ENCODE peak calls at places on chromosome 16, in seven cellular contexts. Y is CD8-positive, alpha-beta T cell; J is psoas muscle; X is upper lobe of right lung; C is mesendoderm; T is suprapubic skin; Q is mammary epithelial cell. K is an unnamed sample.
A peak's percentile ranks its signal among the peaks of the same experiment; 100 is the strongest.

GRCh38 chr16:77916111-77916510 is 106.2 kb upstream of the CLEC3A start:
- DNase-seq in Y (no peak), J (no peak), X (no peak), C (no peak), T (no peak), Q (no peak), K (no peak)

GRCh38 chr16:84611041-84611440 is 6.8 kb downstream of the COTL1 start:
- DNase-seq in Y (no peak), J (no peak), X (no peak), C (no peak), T (no peak), Q (no peak), K (no peak)

GRCh38 chr16:12582696-12583095 is 221.0 kb downstream of the CPPED1 start:
- DNase-seq in Y (no peak), J (no peak), X (no peak), C (no peak), T (peak; percentile 64), Q (no peak), K (peak; percentile 2)

GRCh38 chr16:56743840-56744239 is 13.9 kb downstream of the NUP93 start:
- DNase-seq in Y (no peak), J (peak; percentile 48), X (no peak), C (peak; percentile 73), T (no peak), Q (peak; percentile 77), K (peak; percentile 34)

GRCh38 chr16:86509759-86510464 is 415 bp upstream of the FOXF1 start:
- DNase-seq in Y (no peak), J (peak; percentile 53), X (no peak), C (peak; percentile 85), T (no peak), Q (peak; percentile 23), K (peak; percentile 65)

GRCh38 chr16:86520317-86521210 is 10.2 kb downstream of the FOXF1 start:
- DNase-seq in Y (no peak), J (no peak), X (no peak), C (no peak), T (no peak), Q (no peak), K (no peak)

GRCh38 chr16:16096161-16096857 is 127.0 kb downstream of the ABCC6 start:
- DNase-seq in Y (no peak), J (peak; percentile 27), X (no peak), C (peak; percentile 25), T (no peak), Q (no peak), K (peak; percentile 84)

GRCh38 chr16:76197925-76198324 is 79.3 kb upstream of the CNTNAP4 start:
- DNase-seq in Y (no peak), J (no peak), X (no peak), C (peak; percentile 37), T (no peak), Q (no peak), K (no peak)

GRCh38 chr16:35559911-35560636 is 2100.7 kb downstream of the TP53TG3F start:
- DNase-seq in Y (no peak), J (no peak), X (no peak), C (no peak), T (no peak), Q (no peak), K (no peak)

GRCh38 chr16:77944631-77945030 is 77.7 kb upstream of the CLEC3A start:
- DNase-seq in Y (no peak), J (no peak), X (no peak), C (no peak), T (no peak), Q (no peak), K (no peak)

GRCh38 chr16:30136971-30137601 is 14.1 kb upstream of the MAPK3 start:
- DNase-seq in Y (no peak), J (no peak), X (no peak), C (no peak), T (no peak), Q (no peak), K (no peak)

GRCh38 chr16:27254262-27254811 is 14.2 kb downstream of the NSMCE1 start:
- DNase-seq in Y (no peak), J (no peak), X (no peak), C (no peak), T (no peak), Q (peak; percentile 34), K (no peak)

GRCh38 chr16:66603537-66604375 is 748 bp upstream of the CMTM3 start:
- DNase-seq in Y (peak; percentile 75), J (peak; percentile 63), X (peak; percentile 80), C (peak; percentile 87), T (no peak), Q (peak; percentile 42), K (peak; percentile 73)

GRCh38 chr16:17313085-17313611 is 157.6 kb downstream of the XYLT1 start:
- DNase-seq in Y (no peak), J (peak; percentile 37), X (no peak), C (no peak), T (no peak), Q (peak; percentile 35), K (peak; percentile 85)

GRCh38 chr16:75485230-75486013 is 9.8 kb downstream of the CHST6 start:
- DNase-seq in Y (no peak), J (no peak), X (no peak), C (no peak), T (no peak), Q (no peak), K (no peak)

GRCh38 chr16:8686031-8686621 is 11.7 kb downstream of the ABAT start:
- DNase-seq in Y (no peak), J (no peak), X (no peak), C (no peak), T (no peak), Q (no peak), K (no peak)

GRCh38 chr16:1066584-1067172 is 5.9 kb upstream of the SSTR5 start:
- DNase-seq in Y (no peak), J (no peak), X (no peak), C (no peak), T (no peak), Q (no peak), K (no peak)

GRCh38 chr16:54286330-54287017 is at the start of gene IRX3:
- DNase-seq in Y (no peak), J (peak; percentile 69), X (peak; percentile 94), C (peak; percentile 96), T (peak; percentile 96), Q (peak; percentile 94), K (peak; percentile 50)

GRCh38 chr16:81997738-81998137 is 13.5 kb downstream of the SDR42E1 start:
- DNase-seq in Y (no peak), J (no peak), X (no peak), C (no peak), T (no peak), Q (peak; percentile 69), K (no peak)

GRCh38 chr16:31455601-31456314 is 3.5 kb upstream of the ARMC5 start:
- DNase-seq in Y (no peak), J (no peak), X (peak; percentile 37), C (peak; percentile 60), T (no peak), Q (no peak), K (no peak)

GRCh38 chr16:86970726-86971125 is 346.5 kb downstream of the C16orf95 start:
- DNase-seq in Y (no peak), J (no peak), X (peak; percentile 23), C (no peak), T (no peak), Q (no peak), K (no peak)

GRCh38 chr16:57807968-57808528 is 5.8 kb upstream of the KIFC3 start:
- DNase-seq in Y (peak; percentile 56), J (peak; percentile 80), X (peak; percentile 91), C (peak; percentile 96), T (peak; percentile 93), Q (peak; percentile 95), K (peak; percentile 88)

GRCh38 chr16:64478258-64478906 is 643.5 kb downstream of the CDH11 start:
- DNase-seq in Y (no peak), J (no peak), X (no peak), C (no peak), T (no peak), Q (no peak), K (no peak)

GRCh38 chr16:86727131-86727530 is 148.8 kb downstream of the FOXL1 start:
- DNase-seq in Y (no peak), J (no peak), X (no peak), C (no peak), T (no peak), Q (no peak), K (no peak)

GRCh38 chr16:66512589-66513404 is 37.1 kb downstream of the TK2 start:
- DNase-seq in Y (no peak), J (no peak), X (no peak), C (peak; percentile 79), T (no peak), Q (no peak), K (no peak)

GRCh38 chr16:69620564-69620963 is 54.8 kb downstream of the NFAT5 start:
- DNase-seq in Y (no peak), J (no peak), X (no peak), C (no peak), T (no peak), Q (no peak), K (no peak)

GRCh38 chr16:69618307-69618706 is 52.5 kb downstream of the NFAT5 start:
- DNase-seq in Y (no peak), J (no peak), X (no peak), C (no peak), T (no peak), Q (no peak), K (no peak)

GRCh38 chr16:69621225-69621624 is 55.5 kb downstream of the NFAT5 start:
- DNase-seq in Y (no peak), J (no peak), X (no peak), C (no peak), T (no peak), Q (no peak), K (no peak)

GRCh38 chr16:69618721-69619120 is 53.0 kb downstream of the NFAT5 start:
- DNase-seq in Y (no peak), J (no peak), X (no peak), C (no peak), T (no peak), Q (no peak), K (no peak)

DNA sequence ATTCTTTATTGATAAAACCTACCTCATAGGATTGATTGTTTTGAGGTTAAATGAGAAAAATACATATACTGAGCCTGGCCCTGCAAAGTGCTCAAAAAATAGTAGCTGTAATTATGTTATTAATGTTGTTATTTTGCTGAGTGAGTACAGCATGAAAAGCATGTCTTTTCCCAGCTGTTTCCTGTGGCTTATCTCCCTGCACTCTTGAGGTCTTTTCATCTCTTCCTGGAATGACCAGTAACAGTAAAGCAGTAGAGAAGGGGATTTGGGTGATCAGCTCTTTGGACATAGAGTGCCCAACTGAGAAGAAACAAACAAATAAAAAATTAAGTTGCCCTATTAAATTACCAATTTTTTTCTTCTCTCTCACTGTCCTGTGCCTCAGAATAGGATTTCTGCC is 53.7 kb downstream of the NFAT5 start:
- DNase-seq in Y (no peak), J (no peak), X (no peak), C (no peak), T (no peak), Q (no peak), K (no peak)
- H3K4me1 ChIP-seq in Y (no peaks in the 10 kb centered on the region), J (peaks cover 45% of the 10 kb centered on the region), X (peaks cover 22% of the 10 kb centered on the region), C (no peaks in the 10 kb centered on the region), T (peaks cover 32% of the 10 kb centered on the region), Q (no peaks in the 10 kb centered on the region), K (no peaks in the 10 kb centered on the region)

GRCh38 chr16:70685061-70685937 is 554 bp downstream of the MTSS2 start:
- DNase-seq in Y (no peak), J (peak; percentile 37), X (no peak), C (peak; percentile 28), T (no peak), Q (no peak), K (no peak)
- H3K4me1 ChIP-seq in Y (peaks cover 20% of the 10 kb centered on the region), J (peaks cover 79% of the 10 kb centered on the region), X (peaks cover 74% of the 10 kb centered on the region), C (no peaks in the 10 kb centered on the region), T (peaks cover 94% of the 10 kb centered on the region), Q (peaks cover 63% of the 10 kb centered on the region), K (peaks cover 27% of the 10 kb centered on the region)

GRCh38 chr16:50257876-50258275 is 8.5 kb upstream of the ADCY7 start:
- DNase-seq in Y (no peak), J (no peak), X (peak; percentile 23), C (no peak), T (peak; percentile 48), Q (no peak), K (no peak)
- H3K4me1 ChIP-seq in Y (peaks cover 15% of the 10 kb centered on the region), J (no peaks in the 10 kb centered on the region), X (peaks cover 16% of the 10 kb centered on the region), C (no peaks in the 10 kb centered on the region), T (peaks cover 27% of the 10 kb centered on the region), Q (no peaks in the 10 kb centered on the region), K (no peaks in the 10 kb centered on the region)

GRCh38 chr16:2161911-2162310 is 6.3 kb downstream of the TRAF7 start:
- DNase-seq in Y (no peak), J (no peak), X (no peak), C (no peak), T (no peak), Q (no peak), K (no peak)
- H3K4me1 ChIP-seq in Y (peaks cover 13% of the 10 kb centered on the region), J (peaks cover 29% of the 10 kb centered on the region), X (peaks cover 39% of the 10 kb centered on the region), C (no peaks in the 10 kb centered on the region), T (peaks cover 73% of the 10 kb centered on the region), Q (peaks cover 73% of the 10 kb centered on the region), K (peaks cover 5% of the 10 kb centered on the region)

K was measured in uterus.